ENCODE peak calls at places on chromosomes 3 and 15, in four cellular contexts. E is effector CD4-positive, alpha-beta T cell; U is non-pigmented ciliary epithelial cell; M is left colon. Z is an unnamed sample.

GRCh38 chr3:13078158-13078905 is 5.1 kb upstream of the IQSEC1 start:
- DNase-seq in E (no peak), U (no peak), M (no peak), Z (no peak)

GRCh38 chr3:107184375-107184774 is 192.9 kb upstream of the CCDC54 start:
- DNase-seq in E (no peak), U (no peak), M (no peak), Z (no peak)

GRCh38 chr3:10280177-10280529 is 12.6 kb downstream of the GHRL start:
- DNase-seq in E (no peak), U (no peak), M (no peak), Z (no peak)

GRCh38 chr15:25385986-25386385 is 52.8 kb downstream of the UBE3A start:
- DNase-seq in E (no peak), U (no peak), M (no peak), Z (no peak)

GRCh38 chr3:172171396-172172075 is 132.2 kb downstream of the FNDC3B start:
- DNase-seq in E (no peak), U (no peak), M (no peak), Z (no peak)

GRCh38 chr3:187238239-187238638 is 41.0 kb downstream of the RTP1 start:
- DNase-seq in E (no peak), U (no peak), M (no peak), Z (no peak)

GRCh38 chr3:171056528-171056927 is 30.0 kb upstream of the SLC2A2 start:
- DNase-seq in E (no peak), U (peak), M (no peak), Z (no peak)

GRCh38 chr15:64224508-64224907 is 61.7 kb upstream of the PPIB start:
- DNase-seq in E (no peak), U (peak), M (peak), Z (no peak)

GRCh38 chr3:138406606-138407005 is 27.8 kb upstream of the ESYT3 start:
- DNase-seq in E (no peak), U (no peak), M (no peak), Z (no peak)

GRCh38 chr3:21477896-21478295 is 273.1 kb downstream of the ZNF385D start:
- DNase-seq in E (no peak), U (no peak), M (no peak), Z (no peak)

GRCh38 chr15:59294961-59295741 is 77.5 kb downstream of the MYO1E start:
- DNase-seq in E (no peak), U (peak), M (no peak), Z (no peak)

GRCh38 chr3:78666458-78666800 is 1101.4 kb downstream of the ROBO1 start:
- DNase-seq in E (no peak), U (peak), M (no peak), Z (no peak)

GRCh38 chr3:167876603-167877325 is 141.2 kb downstream of the SERPINI1 start:
- DNase-seq in E (no peak), U (peak), M (no peak), Z (no peak)

GRCh38 chr3:31615071-31615875 is 82.5 kb downstream of the STT3B start:
- DNase-seq in E (no peak), U (no peak), M (no peak), Z (no peak)

GRCh38 chr3:150271578-150271930 is 136.5 kb upstream of the TSC22D2 start:
- DNase-seq in E (no peak), U (no peak), M (no peak), Z (no peak)

GRCh38 chr3:108940568-108941285 is 13.0 kb downstream of the GUCA1C start:
- DNase-seq in E (no peak), U (no peak), M (no peak), Z (no peak)

GRCh38 chr3:33114622-33115023 is 809 bp downstream of the CRTAP start:
- DNase-seq in E (no peak), U (no peak), M (no peak), Z (no peak)

GRCh38 chr15:96243701-96244100 is 86.8 kb upstream of the NR2F2 start:
- DNase-seq in E (no peak), U (no peak), M (no peak), Z (no peak)

GRCh38 chr15:44719293-44719999 is 8.1 kb downstream of the B2M start:
- DNase-seq in E (peak), U (no peak), M (no peak), Z (no peak)

GRCh38 chr3:14537590-14538450 is 2.3 kb downstream of the GRIP2 start:
- DNase-seq in E (no peak), U (no peak), M (no peak), Z (no peak)

GRCh38 chr3:51722362-51722761 is 15.5 kb downstream of the GRM2 start:
- DNase-seq in E (no peak), U (no peak), M (no peak), Z (no peak)

GRCh38 chr3:45041666-45042065 is 15.6 kb downstream of the CLEC3B start:
- DNase-seq in E (no peak), U (no peak), M (no peak), Z (no peak)

Z was measured in stomach.